ENCODE peak calls at places on chromosomes 16 and 17, in five cellular contexts. C is astrocyte of the spinal cord, Z is esophagus muscularis mucosa, Q is lower leg skin, I is Peyer's patch. M is an unnamed sample.

GRCh38 chr17:13484020-13484419 is 117.7 kb downstream of the HS3ST3A1 start:
- DNase-seq in C (peak; percentile 19), Z (peak; percentile 8), Q (no peak), I (no peak), M (peak; percentile 60)

GRCh38 chr17:19766421-19767270 is 18.5 kb upstream of the ALDH3A1 start:
- DNase-seq in C (peak; percentile 50), Z (peak; percentile 92), Q (peak; percentile 93), I (peak; percentile 90), M (peak; percentile 71)

GRCh38 chr17:63445571-63446217 is 412 bp downstream of the CYB561 start:
- DNase-seq in C (no peak), Z (no peak), Q (peak; percentile 90), I (peak; percentile 64), M (no peak)

GRCh38 chr17:37388266-37388665 is 12.5 kb downstream of the C17orf78 start:
- DNase-seq in C (peak; percentile 33), Z (no peak), Q (no peak), I (no peak), M (no peak)

GRCh38 chr16:30068750-30069574 is 3.4 kb downstream of the ALDOA start:
- DNase-seq in C (no peak), Z (no peak), Q (no peak), I (no peak), M (peak; percentile 43)

GRCh38 chr17:45293413-45294211 is 23.2 kb downstream of the MAP3K14 start:
- DNase-seq in C (peak; percentile 91), Z (peak; percentile 95), Q (peak; percentile 94), I (peak; percentile 93), M (peak; percentile 92)

GRCh38 chr16:50196736-50197135 is 43.6 kb downstream of the TENT4B start:
- DNase-seq in C (peak; percentile 19), Z (no peak), Q (no peak), I (no peak), M (peak; percentile 29)

GRCh38 chr17:76567634-76568432 is 17.8 kb downstream of the ST6GALNAC2 start:
- DNase-seq in C (no peak), Z (no peak), Q (no peak), I (no peak), M (no peak)

GRCh38 chr16:1890024-1890700 is 18.2 kb upstream of the MEIOB start:
- DNase-seq in C (no peak), Z (no peak), Q (no peak), I (no peak), M (no peak)

GRCh38 chr17:42075789-42076188 is 22.5 kb downstream of the ZNF385C start:
- DNase-seq in C (no peak), Z (no peak), Q (no peak), I (no peak), M (no peak)

GRCh38 chr17:67942810-67943209 is 53.5 kb downstream of the C17orf58 start:
- DNase-seq in C (no peak), Z (no peak), Q (no peak), I (no peak), M (peak; percentile 31)

GRCh38 chr16:69120096-69120664 is 12.2 kb downstream of the CHTF8 start:
- DNase-seq in C (no peak), Z (no peak), Q (peak; percentile 79), I (no peak), M (no peak)

GRCh38 chr16:3725291-3725690 is 8.0 kb upstream of the TRAP1 start:
- DNase-seq in C (no peak), Z (no peak), Q (no peak), I (no peak), M (no peak)

GRCh38 chr16:8660841-8661301 is 13.5 kb upstream of the ABAT start:
- DNase-seq in C (peak; percentile 64), Z (no peak), Q (no peak), I (peak; percentile 86), M (peak; percentile 64)

GRCh38 chr16:2019500-2019899 is at the start of gene NPW:
- DNase-seq in C (no peak), Z (no peak), Q (no peak), I (no peak), M (no peak)

GRCh38 chr16:4414187-4414909 is 2.0 kb downstream of the CORO7 start:
- DNase-seq in C (no peak), Z (no peak), Q (no peak), I (peak; percentile 87), M (no peak)

GRCh38 chr16:5615868-5616642 is 518.5 kb upstream of the EEF2KMT start:
- DNase-seq in C (peak; percentile 17), Z (no peak), Q (no peak), I (peak; percentile 64), M (peak; percentile 5)

GRCh38 chr16:2882460-2883026 is 472 bp upstream of the FLYWCH2 start:
- DNase-seq in C (peak; percentile 99), Z (peak; percentile 99), Q (peak; percentile 99), I (peak; percentile 99), M (peak; percentile 99)

DNA sequence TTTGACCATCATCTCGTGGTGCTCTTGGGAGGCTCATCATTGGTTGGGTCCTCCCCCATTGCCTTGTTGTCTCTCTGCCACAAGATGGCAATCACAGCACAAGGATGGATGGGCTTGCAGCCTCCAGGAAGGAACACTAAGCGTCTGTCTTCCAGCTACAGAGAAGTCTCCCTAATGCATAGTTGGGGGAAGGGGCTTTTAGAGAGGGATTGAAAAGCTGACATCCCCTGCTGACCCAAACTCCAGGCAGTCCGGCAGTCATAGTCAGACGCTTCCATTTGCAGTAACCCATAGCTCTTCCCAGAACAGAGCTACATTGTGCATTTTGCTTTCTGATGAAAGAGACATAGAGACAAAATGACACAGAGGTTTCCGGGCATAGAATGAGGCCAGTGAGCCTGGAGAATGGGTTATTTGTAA is 111.4 kb downstream of the UTP18 start:
- DNase-seq in C (peak; percentile 49), Z (no peak), Q (no peak), I (no peak), M (peak; percentile 71)
- H3K4me3 ChIP-seq in C (no peak overlapping the region), Z (no peak overlapping the region), Q (no peak overlapping the region), I (no peak overlapping the region), M (no peak overlapping the region)

GRCh38 chr16:83113317-83113716 is 486.5 kb downstream of the CDH13 start:
- DNase-seq in C (no peak), Z (no peak), Q (no peak), I (no peak), M (peak; percentile 43)
- TF ChIP-seq CTCF in C (peak; percentile 56), Z (no peak), Q (no peak), I (peak; percentile 42), M (peak; percentile 66)

GRCh38 chr16:24555346-24555872 is 16.0 kb downstream of the RBBP6 start:
- DNase-seq in C (no peak), Z (no peak), Q (no peak), I (no peak), M (no peak)
- H3K4me3 ChIP-seq in C (no peak overlapping the region), Z (no peak overlapping the region), Q (no peak overlapping the region), I (no peak overlapping the region), M (no peak overlapping the region)

GRCh38 chr17:46790216-46790615 is 28.3 kb downstream of the WNT3 start:
- DNase-seq in C (no peak), Z (no peak), Q (no peak), I (no peak), M (no peak)

GRCh38 chr17:46787478-46787877 is 31.0 kb downstream of the WNT3 start:
- DNase-seq in C (no peak), Z (no peak), Q (no peak), I (no peak), M (no peak)

GRCh38 chr17:46789610-46790009 is 28.9 kb downstream of the WNT3 start:
- DNase-seq in C (no peak), Z (no peak), Q (no peak), I (no peak), M (no peak)

GRCh38 chr17:46788300-46788699 is 30.2 kb downstream of the WNT3 start:
- DNase-seq in C (no peak), Z (no peak), Q (no peak), I (no peak), M (no peak)

DNA sequence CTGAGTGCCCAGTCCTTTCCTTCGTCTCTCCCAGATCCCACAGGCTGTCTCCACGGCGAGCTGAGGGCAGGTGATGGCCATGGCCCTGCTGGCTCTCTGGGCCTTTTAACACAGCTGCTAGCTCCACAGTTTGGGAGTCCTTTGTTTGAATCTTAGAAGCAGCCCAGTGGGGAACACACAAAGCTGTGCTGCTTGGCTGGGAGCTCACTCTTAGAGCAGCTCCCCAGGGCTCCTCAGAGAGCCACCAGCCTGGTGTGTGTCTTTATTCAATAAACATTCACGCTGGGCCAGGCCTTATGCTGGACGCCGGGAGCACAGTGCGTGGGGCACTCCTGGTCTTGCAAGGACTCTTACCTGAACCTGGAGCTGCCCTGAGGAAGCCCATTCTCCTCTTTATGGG is 29.7 kb downstream of the WNT3 start:
- DNase-seq in C (no peak), Z (no peak), Q (no peak), I (no peak), M (no peak)
- TF ChIP-seq CTCF in C (no peak), Z (no peak), Q (no peak), I (no peak), M (no peak)

GRCh38 chr16:21645261-21645721 is 7.1 kb downstream of the IGSF6 start:
- DNase-seq in C (peak; percentile 38), Z (no peak), Q (no peak), I (peak; percentile 61), M (peak; percentile 59)
- H3K4me3 ChIP-seq in C (no peak overlapping the region), Z (peak overlapping the region; percentile 47), Q (no peak overlapping the region), I (peak overlapping the region; percentile 10), M (peak overlapping the region; percentile 32)

GRCh38 chr16:54808890-54809289 is 121.8 kb upstream of the IRX5 start:
- DNase-seq in C (no peak), Z (peak; percentile 5), Q (no peak), I (no peak), M (no peak)

GRCh38 chr16:54815177-54815576 is 115.5 kb upstream of the IRX5 start:
- DNase-seq in C (no peak), Z (no peak), Q (no peak), I (no peak), M (no peak)

GRCh38 chr16:54816471-54816870 is 114.2 kb upstream of the IRX5 start:
- DNase-seq in C (no peak), Z (no peak), Q (no peak), I (no peak), M (no peak)

GRCh38 chr16:54813778-54814177 is 116.9 kb upstream of the IRX5 start:
- DNase-seq in C (no peak), Z (no peak), Q (no peak), I (no peak), M (no peak)

DNA sequence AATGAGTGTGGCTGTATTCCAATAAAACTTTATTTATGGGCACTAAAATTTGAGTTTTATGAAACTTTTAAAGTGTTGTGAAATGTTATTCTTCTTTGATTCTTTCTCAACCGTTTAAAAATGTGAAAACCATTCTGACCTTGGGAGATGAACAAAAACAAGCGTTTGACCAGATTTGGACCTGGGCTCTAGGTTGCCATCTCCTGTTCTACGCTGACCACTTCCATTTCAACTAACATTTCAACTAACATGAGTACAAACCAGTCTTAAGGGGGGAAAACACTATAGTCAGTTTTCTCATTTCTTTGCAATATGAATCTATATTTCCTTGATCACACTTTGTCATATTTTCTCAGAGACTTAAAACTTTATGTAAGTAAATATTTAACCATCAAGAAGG is 118.4 kb upstream of the IRX5 start:
- DNase-seq in C (peak; percentile 12), Z (no peak), Q (no peak), I (no peak), M (peak; percentile 21)
- TF ChIP-seq CTCF in C (no peak), Z (no peak), Q (no peak), I (no peak), M (peak; percentile 27)

DNA sequence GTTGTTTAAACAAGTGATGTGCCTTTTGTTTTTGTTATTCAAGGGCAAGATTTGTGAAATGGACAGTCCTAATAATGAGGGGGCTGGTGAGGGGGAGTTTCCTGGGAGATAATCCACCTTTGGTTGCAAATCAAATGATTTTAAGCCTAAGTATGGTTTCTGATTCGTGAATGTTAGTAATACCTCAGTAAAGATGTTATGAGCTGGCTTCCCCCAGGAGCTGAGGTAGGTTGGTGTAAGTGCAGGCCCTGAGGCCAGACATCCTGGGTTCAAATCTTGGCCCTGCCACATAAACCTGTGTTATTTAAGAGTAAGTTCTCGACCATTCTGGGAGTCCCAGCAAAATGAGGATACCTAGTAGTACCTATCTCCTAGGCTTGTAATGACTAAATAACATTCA is 1.5 kb downstream of the SNX29 start:
- DNase-seq in C (no peak), Z (no peak), Q (no peak), I (no peak), M (no peak)
- H3K4me3 ChIP-seq in C (no peak overlapping the region), Z (peak overlapping the region; percentile 73), Q (no peak overlapping the region), I (no peak overlapping the region), M (no peak overlapping the region)

M was measured in cardiac fibroblast.